ENCODE peak calls at places on chromosomes 6 and 20, in six cellular contexts. Y is NCI-H446 treated with DMSO at 0.1 percent for 48 hours; A is activated CD8-positive, alpha-beta memory T cell treated with anti-CD3 and anti-CD28 coated beads for 4 hours; K is BJ; F is pulmonary artery endothelial cell; T is CD8-positive, alpha-beta T cell. Z is an unnamed sample.

GRCh38 chr20:58393299-58393698 is 4.3 kb downstream of the VAPB start:
- DNase-seq in Y (no peak), T (no peak), K (no peak), F (no peak), A (no peak), Z (no peak)

GRCh38 chr6:155765275-155766194 is 309.9 kb upstream of the NOX3 start:
- DNase-seq in F (peak), A (no peak), T (no peak), K (no peak), Y (no peak), Z (no peak)

GRCh38 chr6:125746731-125747588 is 2.5 kb upstream of the HEY2 start:
- DNase-seq in T (peak), F (no peak), Y (no peak), A (peak), K (no peak), Z (peak)

GRCh38 chr20:44204156-44204831 is 6.3 kb downstream of the OSER1 start:
- DNase-seq in T (no peak), Y (no peak), K (peak), F (peak), A (no peak), Z (no peak)

GRCh38 chr20:10541668-10542411 is 106.7 kb downstream of the SLX4IP start:
- DNase-seq in F (no peak), Y (no peak), T (no peak), A (no peak), K (no peak), Z (no peak)

GRCh38 chr20:6636209-6637159 is 131.0 kb upstream of the BMP2 start:
- DNase-seq in A (no peak), T (no peak), Y (no peak), K (no peak), F (peak), Z (peak)

GRCh38 chr6:34638834-34639736 is 57.5 kb downstream of the ILRUN start:
- DNase-seq in K (no peak), A (no peak), F (no peak), Y (no peak), T (no peak), Z (no peak)

GRCh38 chr20:1887321-1887720 is 7.9 kb upstream of the SIRPA start:
- DNase-seq in Y (no peak), K (no peak), T (no peak), A (no peak), F (no peak), Z (no peak)

GRCh38 chr6:81613606-81614005 is 138.9 kb downstream of the TENT5A start:
- DNase-seq in Y (no peak), T (no peak), F (peak), A (no peak), K (peak), Z (no peak)

GRCh38 chr20:3661060-3661820 is 2.0 kb downstream of the GFRA4 start:
- DNase-seq in Y (no peak), K (no peak), T (no peak), A (no peak), F (no peak), Z (no peak)

GRCh38 chr6:958531-958930 is 265.6 kb upstream of the EXOC2 start:
- DNase-seq in K (peak), T (no peak), A (no peak), Y (peak), F (no peak), Z (no peak)